ENCODE peak calls at places on chromosome 3, in ten cellular contexts. X is LNCaP clone FGC, T is fibroblast of the conjunctiva, L is left colon, K is GM04504, D is globus pallidus, U is AG09309, P is MM.1S, B is NCI-H1092 treated with DMSO at 0.1 percent for 48 hours, I is midbrain. J is an unnamed sample.

GRCh38 chr3:71063768-71064287 is 519.7 kb downstream of the FOXP1 start:
- DNase-seq in X (no peak), T (no peak), L (no peak), K (no peak), D (no peak), U (no peak), P (peak), B (peak), I (peak), J (no peak)

GRCh38 chr3:145882416-145882815 is 278.6 kb downstream of the PLOD2 start:
- DNase-seq in X (no peak), T (no peak), L (no peak), K (no peak), D (no peak), U (peak), P (no peak), B (no peak), I (no peak), J (no peak)

GRCh38 chr3:17551333-17551732 is 191.1 kb downstream of the TBC1D5 start:
- DNase-seq in X (no peak), T (no peak), L (no peak), K (no peak), D (no peak), U (no peak), P (no peak), B (no peak), I (no peak), J (no peak)

GRCh38 chr3:184117649-184118048 is 17.5 kb upstream of the EIF2B5 start:
- DNase-seq in X (no peak), T (no peak), L (no peak), K (no peak), D (no peak), U (no peak), P (no peak), B (no peak), I (no peak), J (no peak)

GRCh38 chr3:87996845-87997244 is 62.0 kb downstream of the CGGBP1 start:
- DNase-seq in X (no peak), T (no peak), L (no peak), K (no peak), D (no peak), U (no peak), P (no peak), B (no peak), I (no peak), J (no peak)

GRCh38 chr3:64392001-64392400 is 166.7 kb upstream of the PRICKLE2 start:
- DNase-seq in X (no peak), T (no peak), L (no peak), K (no peak), D (no peak), U (no peak), P (no peak), B (no peak), I (no peak), J (no peak)

GRCh38 chr3:24288538-24289236 is 206.0 kb downstream of the THRB start:
- DNase-seq in X (peak), T (no peak), L (peak), K (no peak), D (peak), U (no peak), P (no peak), B (no peak), I (peak), J (no peak)

GRCh38 chr3:185717627-185718330 is 107.1 kb downstream of the IGF2BP2 start:
- DNase-seq in X (no peak), T (no peak), L (no peak), K (no peak), D (no peak), U (no peak), P (no peak), B (no peak), I (no peak), J (no peak)

GRCh38 chr3:140323561-140323960 is 354.3 kb upstream of the TRIM42 start:
- DNase-seq in X (no peak), T (no peak), L (no peak), K (no peak), D (no peak), U (no peak), P (no peak), B (no peak), I (no peak), J (no peak)

GRCh38 chr3:32399030-32399620 is 7.5 kb downstream of the CMTM7 start:
- DNase-seq in X (no peak), T (peak), L (no peak), K (no peak), D (no peak), U (no peak), P (peak), B (peak), I (peak), J (no peak)

GRCh38 chr3:197392961-197393360 is 94.5 kb upstream of the DLG1 start:
- DNase-seq in X (no peak), T (no peak), L (no peak), K (no peak), D (no peak), U (no peak), P (no peak), B (no peak), I (no peak), J (no peak)

GRCh38 chr3:195036203-195037016 is 234.5 kb downstream of the XXYLT1 start:
- DNase-seq in X (no peak), T (no peak), L (no peak), K (no peak), D (no peak), U (no peak), P (no peak), B (no peak), I (no peak), J (no peak)

GRCh38 chr3:172101107-172101506 is 61.7 kb downstream of the FNDC3B start:
- DNase-seq in X (no peak), T (no peak), L (no peak), K (no peak), D (no peak), U (no peak), P (peak), B (no peak), I (no peak), J (no peak)